ENCODE peak calls at places on chromosome 4, in six cellular contexts. I is GM12864, U is A549, P is AG04449, N is CD14-positive monocyte, D is heart right ventricle. X is an unnamed sample.

GRCh38 chr4:184250795-184251679 is 33.4 kb upstream of the ENPP6 start:
- DNase-seq in I (no peak), U (peak), P (no peak), N (no peak), D (no peak), X (no peak)

GRCh38 chr4:20520901-20521300 is 179.4 kb upstream of the PACRGL start:
- DNase-seq in I (no peak), U (no peak), P (no peak), N (no peak), D (no peak), X (no peak)

GRCh38 chr4:112253382-112254000 is 21.9 kb downstream of the AP1AR start:
- DNase-seq in I (no peak), U (no peak), P (no peak), N (no peak), D (no peak), X (no peak)

GRCh38 chr4:8821151-8821950 is 50.3 kb downstream of the HMX1 start:
- DNase-seq in I (no peak), U (no peak), P (no peak), N (peak), D (no peak), X (peak)

GRCh38 chr4:101370663-101371210 is 23.4 kb upstream of the PPP3CA start:
- DNase-seq in I (no peak), U (no peak), P (no peak), N (no peak), D (no peak), X (no peak)

GRCh38 chr4:23921447-23921845 is 31.6 kb upstream of the PPARGC1A start:
- DNase-seq in I (no peak), U (no peak), P (no peak), N (no peak), D (no peak), X (no peak)

GRCh38 chr4:70946944-70947343 is 44.8 kb downstream of the MOB1B start:
- DNase-seq in I (no peak), U (no peak), P (no peak), N (no peak), D (no peak), X (no peak)

GRCh38 chr4:111126340-111126739 is 503.5 kb upstream of the PITX2 start:
- DNase-seq in I (no peak), U (no peak), P (no peak), N (no peak), D (no peak), X (no peak)

GRCh38 chr4:184471872-184472539 is 2.3 kb downstream of the IRF2 start:
- DNase-seq in I (peak), U (peak), P (no peak), N (no peak), D (no peak), X (no peak)

GRCh38 chr4:52091811-52092210 is 40.7 kb downstream of the SPATA18 start:
- DNase-seq in I (no peak), U (no peak), P (no peak), N (no peak), D (no peak), X (no peak)

GRCh38 chr4:167111622-167112021 is 122.7 kb downstream of the SPOCK3 start:
- DNase-seq in I (no peak), U (peak), P (no peak), N (no peak), D (no peak), X (no peak)

GRCh38 chr4:1870328-1870577 is 940 bp upstream of the NSD2 start:
- DNase-seq in I (peak), U (peak), P (no peak), N (peak), D (peak), X (no peak)

GRCh38 chr4:153643406-153644016 is 40.6 kb upstream of the TLR2 start:
- DNase-seq in I (peak), U (peak), P (no peak), N (no peak), D (no peak), X (no peak)

GRCh38 chr4:165700855-165701254 is 172.2 kb upstream of the TLL1 start:
- DNase-seq in I (no peak), U (peak), P (no peak), N (no peak), D (no peak), X (no peak)

GRCh38 chr4:24482871-24483270 is 101.5 kb downstream of the DHX15 start:
- DNase-seq in I (no peak), U (no peak), P (no peak), N (no peak), D (no peak), X (no peak)

GRCh38 chr4:165234766-165235165 is 27.4 kb downstream of the KLHL2 start:
- DNase-seq in I (no peak), U (no peak), P (no peak), N (no peak), D (no peak), X (no peak)

GRCh38 chr4:185122681-185123345 is 20.3 kb upstream of the SLC25A4 start:
- DNase-seq in I (no peak), U (no peak), P (no peak), N (no peak), D (no peak), X (no peak)

GRCh38 chr4:87732033-87732770 is 67.2 kb upstream of the IBSP start:
- DNase-seq in I (no peak), U (no peak), P (no peak), N (no peak), D (no peak), X (no peak)

GRCh38 chr4:2362286-2363055 is 56.0 kb downstream of the ZFYVE28 start:
- DNase-seq in I (no peak), U (no peak), P (no peak), N (no peak), D (no peak), X (no peak)

GRCh38 chr4:112060212-112060611 is 85.0 kb upstream of the FAM241A start:
- DNase-seq in I (no peak), U (peak), P (no peak), N (no peak), D (no peak), X (no peak)

GRCh38 chr4:169311643-169312365 is 41.0 kb upstream of the SH3RF1 start:
- DNase-seq in I (no peak), U (peak), P (no peak), N (no peak), D (no peak), X (no peak)

GRCh38 chr4:111854494-111855087 is 290.7 kb upstream of the FAM241A start:
- DNase-seq in I (no peak), U (peak), P (no peak), N (no peak), D (no peak), X (no peak)

GRCh38 chr4:1047106-1047975 is 35.9 kb downstream of the FGFRL1 start:
- DNase-seq in I (no peak), U (no peak), P (no peak), N (peak), D (peak), X (peak)

GRCh38 chr4:88600129-88600849 is 8.0 kb downstream of the HERC3 start:
- DNase-seq in I (no peak), U (peak), P (peak), N (no peak), D (no peak), X (no peak)

GRCh38 chr4:56907009-56907408 is 691 bp upstream of the REST start:
- DNase-seq in I (no peak), U (no peak), P (no peak), N (no peak), D (no peak), X (peak)

GRCh38 chr4:33067221-33067620 is 2347.1 kb downstream of the PCDH7 start:
- DNase-seq in I (no peak), U (no peak), P (no peak), N (no peak), D (no peak), X (no peak)

GRCh38 chr4:40321671-40322131 is 13.4 kb upstream of the CHRNA9 start:
- DNase-seq in I (no peak), U (peak), P (peak), N (no peak), D (no peak), X (no peak)

GRCh38 chr4:79872738-79873137 is 200.3 kb downstream of the ANTXR2 start:
- DNase-seq in I (no peak), U (no peak), P (no peak), N (no peak), D (no peak), X (no peak)

GRCh38 chr4:124903995-124904722 is 191.6 kb upstream of the ANKRD50 start:
- DNase-seq in I (no peak), U (peak), P (no peak), N (no peak), D (no peak), X (no peak)

GRCh38 chr4:74109894-74110605 is 11.1 kb upstream of the CXCL2 start:
- DNase-seq in I (no peak), U (peak), P (peak), N (no peak), D (no peak), X (no peak)

GRCh38 chr4:85431156-85431555 is 43.8 kb upstream of the ARHGAP24 start:
- DNase-seq in I (no peak), U (peak), P (no peak), N (no peak), D (no peak), X (no peak)

GRCh38 chr4:154018659-154019058 is 229.8 kb upstream of the SFRP2 start:
- DNase-seq in I (no peak), U (no peak), P (no peak), N (no peak), D (no peak), X (no peak)

GRCh38 chr4:95107004-95107403 is 349.2 kb downstream of the BMPR1B start:
- DNase-seq in I (no peak), U (no peak), P (no peak), N (no peak), D (no peak), X (no peak)

GRCh38 chr4:95107635-95108034 is 349.9 kb downstream of the BMPR1B start:
- DNase-seq in I (no peak), U (peak), P (no peak), N (no peak), D (no peak), X (no peak)

GRCh38 chr4:95105112-95105511 is 347.4 kb downstream of the BMPR1B start:
- DNase-seq in I (no peak), U (no peak), P (no peak), N (no peak), D (no peak), X (no peak)

GRCh38 chr4:95105983-95106382 is 348.2 kb downstream of the BMPR1B start:
- DNase-seq in I (no peak), U (no peak), P (no peak), N (no peak), D (no peak), X (no peak)

DNA sequence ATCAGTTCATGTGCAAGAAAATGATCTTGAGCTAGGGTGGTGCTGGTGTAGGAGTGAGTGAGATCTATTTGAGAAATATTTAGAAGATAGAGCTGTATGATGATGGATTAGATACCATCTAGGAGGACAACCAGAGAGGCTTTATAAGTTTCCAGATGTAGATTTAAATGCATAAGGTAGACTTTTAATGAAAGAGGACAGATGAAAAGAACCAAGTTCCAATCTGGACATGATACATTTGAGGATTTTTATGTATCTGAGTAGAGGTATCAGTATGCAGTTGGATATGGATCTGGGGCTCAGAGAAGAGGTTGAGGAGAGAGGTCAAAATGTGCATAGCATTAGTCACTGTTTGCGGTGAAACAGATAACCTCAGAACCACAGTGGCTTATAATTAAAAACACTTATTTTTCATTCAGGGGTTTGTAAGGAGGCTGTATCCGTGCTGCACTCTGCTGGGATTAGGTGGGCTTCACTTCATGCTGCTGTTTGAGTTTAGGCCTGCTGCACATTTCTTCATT is 348.7 kb downstream of the BMPR1B start:
- DNase-seq in I (no peak), U (no peak), P (no peak), N (no peak), D (no peak), X (no peak)
- TF ChIP-seq CTCF in I (no peak), U (no peak), P (no peak), N (no peak), D (no peak), X (no peak)

GRCh38 chr4:175106301-175106700 is 188.1 kb downstream of the ADAM29 start:
- DNase-seq in I (no peak), U (no peak), P (no peak), N (no peak), D (no peak), X (no peak)

DNA sequence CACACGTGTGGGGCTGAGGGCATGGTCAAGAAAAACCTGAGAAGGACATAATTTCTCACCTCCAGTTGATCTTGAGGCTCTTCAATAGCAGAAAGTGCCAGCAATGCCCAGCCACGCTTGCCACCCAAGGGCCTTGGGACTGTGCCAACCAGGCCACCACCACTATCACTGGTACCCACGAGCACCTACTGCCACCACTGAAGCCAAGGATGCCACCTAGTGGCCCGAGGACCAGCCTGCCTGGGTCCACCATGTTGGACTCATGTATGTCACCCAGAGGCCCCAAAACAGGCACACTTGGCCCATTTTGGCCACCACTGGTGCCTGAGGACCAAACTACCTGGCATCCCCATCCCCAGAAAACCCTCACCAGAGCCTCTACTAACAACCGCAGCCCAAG is 191.8 kb downstream of the ADAM29 start:
- DNase-seq in I (no peak), U (no peak), P (no peak), N (no peak), D (no peak), X (no peak)
- TF ChIP-seq CTCF in I (no peak), U (no peak), P (no peak), N (no peak), D (no peak), X (no peak)

GRCh38 chr4:126691797-126692196 is 941.0 kb upstream of the INTU start:
- DNase-seq in I (no peak), U (no peak), P (no peak), N (no peak), D (no peak), X (no peak)
- TF ChIP-seq CTCF in I (no peak), U (no peak), P (no peak), N (no peak), D (no peak), X (no peak)

GRCh38 chr4:117941611-117942010 is 92.7 kb upstream of the NDST3 start:
- DNase-seq in I (no peak), U (no peak), P (no peak), N (no peak), D (no peak), X (no peak)
- TF ChIP-seq CTCF in I (no peak), U (no peak), P (no peak), N (no peak), D (no peak), X (no peak)

GRCh38 chr4:7650606-7651400 is 216.1 kb upstream of the PSAPL1 start:
- DNase-seq in I (no peak), U (no peak), P (no peak), N (peak), D (no peak), X (no peak)
- TF ChIP-seq CTCF in I (peak), U (no peak), P (peak), N (peak), D (no peak), X (no peak)

GRCh38 chr4:48082956-48083355 is 51.1 kb downstream of the TXK start:
- DNase-seq in I (no peak), U (no peak), P (no peak), N (no peak), D (no peak), X (no peak)
- TF ChIP-seq CTCF in I (peak), U (no peak), P (no peak), N (no peak), D (no peak), X (no peak)

X was measured in activated B cell treated with CpG ODN at 0.5 μM for 24 hours.